ENCODE peak calls at places on chromosomes 13 and 19, in five cellular contexts. P is mammary epithelial cell, V is fibroblast of lung, I is HepG2, B is GM23248. N is an unnamed sample.

GRCh38 chr13:109400192-109400591 is 386.2 kb downstream of the IRS2 start:
- DNase-seq in B (no peak), I (no peak), P (no peak), V (peak; percentile 10), N (no peak)

GRCh38 chr19:30909216-30909615 is 440.0 kb downstream of the TSHZ3 start:
- DNase-seq in I (no peak), P (no peak), B (no peak), V (no peak), N (no peak)

GRCh38 chr19:33558846-33559245 is 37.3 kb upstream of the PEPD start:
- DNase-seq in P (peak; percentile 3), V (no peak), B (peak; percentile 14), I (no peak), N (no peak)

GRCh38 chr19:35279985-35280821 is 2.1 kb upstream of the HAMP start:
- DNase-seq in I (peak; percentile 91), V (no peak), P (no peak), B (no peak), N (no peak)

GRCh38 chr13:97028441-97029299 is 34.4 kb upstream of the OXGR1 start:
- DNase-seq in B (peak; percentile 64), P (peak; percentile 41), I (peak; percentile 9), V (peak; percentile 19), N (no peak)

GRCh38 chr13:49238621-49239020 is 9.1 kb upstream of the CDADC1 start:
- DNase-seq in P (no peak), V (no peak), B (no peak), I (no peak), N (no peak)

GRCh38 chr13:75324413-75324940 is 157.5 kb downstream of the TBC1D4 start:
- DNase-seq in B (no peak), V (peak; percentile 9), I (no peak), P (no peak), N (no peak)

GRCh38 chr13:113448885-113449692 is 4.2 kb downstream of the ADPRHL1 start:
- DNase-seq in I (peak; percentile 91), V (no peak), P (no peak), B (peak; percentile 33), N (peak; percentile 75)

GRCh38 chr13:97279913-97280312 is 57.8 kb downstream of the MBNL2 start:
- DNase-seq in V (peak; percentile 94), I (no peak), B (peak; percentile 86), P (no peak), N (no peak)

GRCh38 chr19:18603958-18604819 is 2.4 kb downstream of the CRLF1 start:
- DNase-seq in V (no peak), P (no peak), I (no peak), B (no peak), N (no peak)

GRCh38 chr13:101150998-101151397 is 265.3 kb downstream of the NALCN start:
- DNase-seq in I (no peak), V (peak; percentile 34), B (peak; percentile 67), P (no peak), N (no peak)

GRCh38 chr13:43326100-43326499 is 302.7 kb downstream of the DNAJC15 start:
- DNase-seq in B (no peak), V (no peak), P (no peak), I (no peak), N (no peak)

GRCh38 chr13:42626461-42626860 is 52.5 kb downstream of the TNFSF11 start:
- DNase-seq in P (peak; percentile 46), B (no peak), V (no peak), I (no peak), N (peak; percentile 26)

GRCh38 chr13:41587490-41587889 is 130.1 kb downstream of the RGCC start:
- DNase-seq in V (no peak), P (no peak), I (no peak), B (no peak), N (no peak)

GRCh38 chr13:70339738-70340137 is 231.5 kb upstream of the KLHL1 start:
- DNase-seq in P (peak; percentile 2), I (peak; percentile 21), V (no peak), B (peak; percentile 1), N (no peak)

GRCh38 chr13:29484236-29484635 is 111.3 kb downstream of the SLC7A1 start:
- DNase-seq in P (no peak), V (no peak), I (no peak), B (no peak), N (no peak)

GRCh38 chr19:42251572-42251990 is 3.3 kb downstream of the ERF start:
- DNase-seq in P (no peak), I (no peak), V (no peak), B (no peak), N (no peak)
- H3K27ac ChIP-seq in P (peak overlapping the region; percentile 84), I (peak overlapping the region; percentile 26), V (peak overlapping the region; percentile 82), B (peak overlapping the region; percentile 94), N (peak overlapping the region; percentile 93)

GRCh38 chr19:4124638-4125037 is 716 bp upstream of the MAP2K2 start:
- DNase-seq in V (no peak), B (no peak), P (no peak), I (no peak), N (no peak)
- H3K27ac ChIP-seq in V (no peak overlapping the region), B (no peak overlapping the region), P (peak overlapping the region; percentile 22), I (peak overlapping the region; percentile 66), N (no peak overlapping the region)

DNA sequence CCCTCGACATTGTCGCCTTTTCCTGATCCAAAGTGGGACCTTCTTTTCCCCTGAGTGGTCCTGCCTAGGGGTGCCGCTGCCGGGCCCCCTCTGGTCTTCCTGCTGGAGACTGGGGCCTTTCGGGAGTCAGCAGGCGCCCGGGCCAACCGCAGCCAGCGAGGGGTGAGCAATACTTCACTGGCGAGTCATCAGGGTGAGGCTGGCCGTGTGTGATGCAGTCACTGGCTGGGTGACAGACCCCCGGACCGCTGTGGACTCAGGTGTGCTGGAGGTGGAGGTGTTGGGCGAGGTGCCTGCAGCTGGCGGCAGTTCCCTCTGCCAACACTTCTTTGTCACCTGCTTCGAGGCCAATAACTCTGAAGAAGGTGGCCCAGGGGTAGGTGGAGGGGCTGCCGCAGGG is 1.5 kb upstream of the CGB5 start:
- DNase-seq in I (no peak), B (peak; percentile 33), V (peak; percentile 71), P (peak; percentile 63), N (no peak)
- H3K27ac ChIP-seq in I (no peak overlapping the region), B (no peak overlapping the region), V (no peak overlapping the region), P (no peak overlapping the region), N (no peak overlapping the region)

GRCh38 chr19:20964798-20965197 is 41.7 kb downstream of the ZNF85 start:
- DNase-seq in V (no peak), P (no peak), I (peak; percentile 13), B (peak; percentile 0), N (no peak)

GRCh38 chr19:20968092-20968491 is 45.0 kb downstream of the ZNF85 start:
- DNase-seq in I (no peak), B (no peak), P (peak; percentile 4), V (no peak), N (no peak)

GRCh38 chr19:20969898-20970297 is 46.8 kb downstream of the ZNF85 start:
- DNase-seq in B (no peak), P (peak; percentile 51), I (no peak), V (no peak), N (no peak)

DNA sequence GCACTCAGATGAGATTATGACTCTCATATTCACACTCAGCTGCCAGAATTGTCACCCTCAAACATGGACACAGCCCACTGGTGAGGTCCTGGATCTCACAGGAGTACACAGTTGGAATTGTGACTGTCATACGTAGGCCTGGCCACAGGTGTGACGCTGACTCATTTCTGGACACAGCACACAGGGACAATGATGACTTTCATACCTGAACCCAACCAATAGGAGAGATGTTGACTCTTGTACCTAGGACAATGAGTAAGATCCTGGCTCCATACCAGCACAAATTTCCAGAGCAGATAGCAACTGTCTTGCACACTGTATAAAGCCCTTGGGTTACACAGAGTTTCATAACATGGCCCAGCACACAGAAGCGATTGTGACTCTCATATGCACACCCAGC is 46.4 kb downstream of the ZNF85 start:
- DNase-seq in P (peak; percentile 72), I (peak; percentile 17), V (no peak), B (no peak), N (peak; percentile 57)
- H3K27ac ChIP-seq in P (no peak overlapping the region), I (no peak overlapping the region), V (no peak overlapping the region), B (no peak overlapping the region), N (peak overlapping the region; percentile 47)

GRCh38 chr13:33289966-33290365 is 4.4 kb upstream of the STARD13 start:
- DNase-seq in B (no peak), P (no peak), I (no peak), V (peak; percentile 83), N (no peak)

GRCh38 chr13:33285420-33286124 is at the start of gene STARD13:
- DNase-seq in V (peak; percentile 98), I (peak; percentile 92), B (peak; percentile 99), P (peak; percentile 96), N (peak; percentile 72)

GRCh38 chr13:33284916-33285315 is 639 bp downstream of the STARD13 start:
- DNase-seq in P (peak; percentile 44), V (peak; percentile 50), B (peak; percentile 69), I (peak; percentile 17), N (no peak)

GRCh38 chr13:33286143-33286542 is 588 bp upstream of the STARD13 start:
- DNase-seq in V (no peak), P (no peak), I (no peak), B (no peak), N (no peak)

GRCh38 chr13:33287142-33287882 is 1.8 kb upstream of the STARD13 start:
- DNase-seq in B (no peak), V (no peak), P (no peak), I (no peak), N (no peak)
- H3K27ac ChIP-seq in B (no peak overlapping the region), V (no peak overlapping the region), P (no peak overlapping the region), I (no peak overlapping the region), N (no peak overlapping the region)

DNA sequence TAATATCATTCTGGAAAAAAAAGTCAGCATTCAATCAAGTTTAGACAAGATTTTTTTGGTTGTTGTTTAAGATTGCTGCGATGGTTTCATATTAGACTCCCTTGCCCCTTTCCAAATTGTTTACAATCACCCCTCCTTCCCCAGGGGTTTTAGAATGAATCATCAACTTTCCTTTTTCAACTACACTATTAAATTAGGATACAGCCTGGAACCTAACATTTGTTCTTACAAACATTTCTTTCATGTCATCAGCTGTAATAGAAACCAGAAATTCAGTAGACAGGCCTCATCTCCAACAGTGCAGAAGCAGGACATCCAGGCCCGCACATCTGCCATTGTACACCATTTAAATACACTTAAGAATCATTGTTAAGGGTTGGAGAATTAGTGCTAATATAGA is 44.4 kb upstream of the WDFY2 start:
- DNase-seq in B (peak; percentile 57), V (no peak), P (no peak), I (no peak), N (no peak)
- H3K27ac ChIP-seq in B (peak overlapping the region; percentile 53), V (peak overlapping the region; percentile 22), P (no peak overlapping the region), I (no peak overlapping the region), N (no peak overlapping the region)

DNA sequence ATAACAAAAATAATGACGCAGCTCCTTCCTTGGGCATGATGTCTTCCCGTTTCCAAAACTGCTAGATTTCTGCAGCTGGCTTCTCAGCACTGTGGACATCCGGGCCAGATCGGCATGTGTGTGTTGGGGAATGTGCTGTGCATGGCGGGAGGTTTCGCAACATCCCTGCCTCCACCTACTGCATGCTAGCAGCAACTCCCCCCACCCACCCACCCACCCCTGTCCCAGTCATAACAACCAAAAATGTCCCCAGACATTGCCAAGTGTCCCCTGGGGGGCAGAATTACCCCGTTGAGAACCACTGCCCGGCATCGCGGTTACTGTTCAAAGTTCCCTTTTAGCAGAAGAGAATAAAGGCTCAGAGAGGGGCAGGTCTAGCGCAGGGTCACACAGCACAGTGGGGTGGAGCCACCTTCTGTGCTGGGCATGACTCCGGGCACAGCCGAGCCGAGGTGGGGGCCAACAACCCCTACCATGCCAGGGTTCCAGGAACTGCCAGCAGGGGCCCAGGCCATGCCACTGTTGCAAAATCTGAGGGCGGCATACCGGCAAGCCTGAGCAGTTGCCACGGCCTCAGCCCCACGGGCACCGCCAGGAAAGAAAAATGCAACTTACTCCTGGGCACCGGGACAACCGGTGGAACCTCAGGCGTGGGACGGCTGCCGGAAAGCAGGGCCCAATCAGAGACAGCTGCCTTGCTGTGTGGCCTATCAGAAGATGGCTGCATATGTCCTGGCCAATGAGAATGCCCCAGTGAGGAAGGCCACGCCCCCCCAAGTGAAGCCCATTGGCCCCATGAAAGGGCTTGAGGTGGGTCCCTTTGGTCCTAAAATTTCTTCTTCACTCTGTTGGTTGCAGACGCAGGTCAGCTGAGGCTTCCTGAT is 22.5 kb upstream of the NFIC start:
- DNase-seq in P (peak; percentile 81), V (peak; percentile 82), B (peak; percentile 95), I (peak; percentile 86), N (peak; percentile 44)
- H3K27ac ChIP-seq in P (no peak overlapping the region), V (peak overlapping the region; percentile 31), B (peak overlapping the region; percentile 72), I (no peak overlapping the region), N (peak overlapping the region; percentile 17)